ENCODE peak calls at places on chromosomes 12 and 14, in eight cellular contexts. N is NCI-H1417, Y is lower leg skin, Z is NCI-H1092, S is Kasumi-1, P is ecto neural progenitor cell, V is iPS DF 19.7, A is skeletal muscle cell. U is an unnamed sample.

GRCh38 chr12:26011099-26011498 is 52.6 kb downstream of the RASSF8 start:
- DNase-seq in N (no peak), P (no peak), S (no peak), Y (no peak), Z (no peak), A (peak; percentile 65), V (no peak), U (peak; percentile 86)

GRCh38 chr12:121576851-121577391 is 3.9 kb downstream of the KDM2B start:
- DNase-seq in Z (no peak), S (peak; percentile 25), P (peak; percentile 92), Y (no peak), N (no peak), A (peak; percentile 53), V (peak; percentile 89), U (peak; percentile 99)

GRCh38 chr12:76137611-76138010 is 53.1 kb upstream of the NAP1L1 start:
- DNase-seq in Z (no peak), N (no peak), A (no peak), S (no peak), P (no peak), V (no peak), Y (no peak), U (peak; percentile 50)

GRCh38 chr12:56220611-56221232 is 1.0 kb downstream of the RNF41 start:
- DNase-seq in N (no peak), V (no peak), P (no peak), S (peak; percentile 80), A (no peak), Z (no peak), Y (no peak), U (peak; percentile 81)

GRCh38 chr14:102579696-102580551 is 12.5 kb upstream of the RCOR1 start:
- DNase-seq in Y (peak; percentile 34), P (no peak), V (no peak), S (no peak), A (no peak), Z (no peak), N (no peak), U (peak; percentile 91)

GRCh38 chr14:22850944-22851790 is 14.8 kb downstream of the MMP14 start:
- DNase-seq in A (peak; percentile 93), S (peak; percentile 28), V (no peak), Z (no peak), Y (peak; percentile 84), P (no peak), N (no peak), U (peak; percentile 98)

GRCh38 chr14:105065280-105066228 is at the start of gene GPR132:
- DNase-seq in S (peak; percentile 98), V (no peak), Z (no peak), N (no peak), A (no peak), P (peak; percentile 51), Y (no peak), U (no peak)

GRCh38 chr12:89775336-89776005 is 66.8 kb upstream of the ATP2B1 start:
- DNase-seq in V (no peak), A (peak; percentile 31), N (no peak), P (no peak), Y (no peak), S (no peak), Z (no peak), U (peak; percentile 81)

GRCh38 chr14:71228711-71229110 is 321.5 kb downstream of the PCNX1 start:
- DNase-seq in N (no peak), A (no peak), P (no peak), S (no peak), Z (no peak), Y (no peak), V (no peak), U (peak; percentile 31)

GRCh38 chr14:74080820-74081460 is 3.3 kb downstream of the ALDH6A1 start:
- DNase-seq in P (no peak), Y (no peak), A (no peak), Z (no peak), N (no peak), S (no peak), V (no peak), U (no peak)

GRCh38 chr14:104795781-104796681 is 483 bp upstream of the AKT1 start:
- DNase-seq in V (no peak), A (no peak), S (no peak), Y (no peak), P (peak; percentile 67), N (peak; percentile 52), Z (no peak), U (peak; percentile 64)

GRCh38 chr14:74702293-74702692 is 10.6 kb downstream of the AREL1 start:
- DNase-seq in Z (no peak), P (no peak), A (no peak), N (no peak), Y (no peak), V (no peak), S (no peak), U (no peak)

GRCh38 chr14:79150226-79150625 is 980.1 kb downstream of the NRXN3 start:
- DNase-seq in Z (no peak), N (no peak), V (no peak), P (no peak), Y (no peak), A (no peak), S (no peak), U (no peak)

GRCh38 chr14:73743431-73743931 is 29.3 kb upstream of the PNMA1 start:
- DNase-seq in N (no peak), Z (no peak), S (peak; percentile 96), Y (no peak), V (no peak), A (no peak), P (no peak), U (peak; percentile 46)

GRCh38 chr14:95649230-95649629 is 37.0 kb upstream of the TCL1B start:
- DNase-seq in N (no peak), P (no peak), Y (no peak), S (no peak), A (no peak), Z (no peak), V (no peak), U (no peak)

GRCh38 chr12:18998343-18999270 is 130.9 kb upstream of the PLEKHA5 start:
- DNase-seq in V (no peak), N (peak; percentile 34), Y (no peak), P (no peak), S (peak; percentile 32), A (peak; percentile 47), Z (peak; percentile 12), U (peak; percentile 86)

GRCh38 chr14:81535399-81536124 is 1.9 kb upstream of the SEL1L start:
- DNase-seq in N (no peak), P (no peak), S (peak; percentile 11), Y (no peak), A (no peak), V (no peak), Z (no peak), U (no peak)

GRCh38 chr12:123990512-123990911 is 17.5 kb downstream of the ZNF664 start:
- DNase-seq in V (no peak), P (no peak), N (no peak), A (peak; percentile 79), S (peak; percentile 14), Z (no peak), Y (no peak), U (peak; percentile 55)

GRCh38 chr14:77124345-77125274 is 17.0 kb downstream of the ZDHHC22 start:
- DNase-seq in P (peak; percentile 75), Z (peak; percentile 70), S (no peak), Y (no peak), N (peak; percentile 57), A (no peak), V (no peak), U (peak; percentile 31)

GRCh38 chr14:23562822-23563472 is 4.6 kb downstream of the AP1G2 start:
- DNase-seq in P (peak; percentile 80), A (no peak), Z (peak; percentile 69), N (peak; percentile 65), V (no peak), Y (no peak), S (peak; percentile 58), U (peak; percentile 53)

GRCh38 chr14:85010186-85010585 is 519.8 kb upstream of the FLRT2 start:
- DNase-seq in S (no peak), A (no peak), N (no peak), Y (no peak), P (no peak), V (no peak), Z (no peak), U (no peak)

GRCh38 chr14:92951912-92952471 is 29.0 kb downstream of the CHGA start:
- DNase-seq in N (peak; percentile 79), Z (peak; percentile 27), A (no peak), P (peak; percentile 86), S (peak; percentile 66), Y (peak; percentile 70), V (peak; percentile 15), U (peak; percentile 68)

GRCh38 chr14:62743569-62743968 is 301.7 kb downstream of the KCNH5 start:
- DNase-seq in N (no peak), P (no peak), V (no peak), Y (no peak), Z (no peak), A (no peak), S (no peak), U (no peak)

GRCh38 chr12:51686727-51687126 is 95.7 kb downstream of the SCN8A start:
- DNase-seq in Z (no peak), N (no peak), P (no peak), Y (no peak), V (no peak), A (no peak), S (no peak), U (peak; percentile 74)

GRCh38 chr14:58151701-58152568 is at the start of gene ARMH4:
- DNase-seq in Z (peak; percentile 84), V (peak; percentile 38), S (peak; percentile 66), P (peak; percentile 92), N (peak; percentile 94), Y (peak; percentile 71), A (no peak), U (peak; percentile 82)